ENCODE peak calls at places on chromosomes 3 and 15, in seven cellular contexts. P is PC-3, Z is MM.1S, S is hepatocyte, V is GM23338, O is HCT116, X is SK-N-SH. G is an unnamed sample.

GRCh38 chr3:64687781-64688515 is at the start of gene ADAMTS9:
- DNase-seq in P (no peak), Z (no peak), S (peak; percentile 89), V (peak; percentile 78), O (no peak), X (peak; percentile 90), G (peak; percentile 84)

GRCh38 chr3:160084998-160085397 is 96.4 kb downstream of the IL12A start:
- DNase-seq in P (peak; percentile 80), Z (no peak), S (no peak), V (no peak), O (no peak), X (no peak), G (no peak)

GRCh38 chr15:99137877-99138276 is 33.0 kb downstream of the SYNM start:
- DNase-seq in P (no peak), Z (no peak), S (no peak), V (no peak), O (no peak), X (no peak), G (no peak)

GRCh38 chr3:77939726-77940125 is 899.8 kb downstream of the ROBO2 start:
- DNase-seq in P (peak; percentile 49), Z (no peak), S (no peak), V (no peak), O (no peak), X (no peak), G (no peak)

GRCh38 chr15:67882487-67883227 is 42.8 kb upstream of the RNU6-1 start:
- DNase-seq in P (no peak), Z (no peak), S (no peak), V (no peak), O (no peak), X (no peak), G (no peak)

GRCh38 chr3:2961576-2961975 is 148.6 kb downstream of the IL5RA start:
- DNase-seq in P (no peak), Z (no peak), S (no peak), V (no peak), O (no peak), X (no peak), G (no peak)

GRCh38 chr3:42347928-42348327 is 62.5 kb downstream of the LYZL4 start:
- DNase-seq in P (no peak), Z (no peak), S (no peak), V (no peak), O (no peak), X (no peak), G (no peak)

GRCh38 chr3:151402349-151402748 is 17.8 kb upstream of the P2RY12 start:
- DNase-seq in P (no peak), Z (no peak), S (no peak), V (no peak), O (no peak), X (no peak), G (no peak)

GRCh38 chr3:197846491-197846890 is 55.4 kb downstream of the LRCH3 start:
- DNase-seq in P (no peak), Z (no peak), S (no peak), V (no peak), O (no peak), X (no peak), G (no peak)

GRCh38 chr3:27511724-27512422 is 27.7 kb upstream of the SLC4A7 start:
- DNase-seq in P (no peak), Z (no peak), S (no peak), V (no peak), O (no peak), X (no peak), G (no peak)
- H3K4me2 ChIP-seq in P (no peak overlapping the region), Z (no peak overlapping the region), S (no peak overlapping the region), V (no peak overlapping the region), O (no peak overlapping the region), X (no peak overlapping the region), G (no peak overlapping the region)

DNA sequence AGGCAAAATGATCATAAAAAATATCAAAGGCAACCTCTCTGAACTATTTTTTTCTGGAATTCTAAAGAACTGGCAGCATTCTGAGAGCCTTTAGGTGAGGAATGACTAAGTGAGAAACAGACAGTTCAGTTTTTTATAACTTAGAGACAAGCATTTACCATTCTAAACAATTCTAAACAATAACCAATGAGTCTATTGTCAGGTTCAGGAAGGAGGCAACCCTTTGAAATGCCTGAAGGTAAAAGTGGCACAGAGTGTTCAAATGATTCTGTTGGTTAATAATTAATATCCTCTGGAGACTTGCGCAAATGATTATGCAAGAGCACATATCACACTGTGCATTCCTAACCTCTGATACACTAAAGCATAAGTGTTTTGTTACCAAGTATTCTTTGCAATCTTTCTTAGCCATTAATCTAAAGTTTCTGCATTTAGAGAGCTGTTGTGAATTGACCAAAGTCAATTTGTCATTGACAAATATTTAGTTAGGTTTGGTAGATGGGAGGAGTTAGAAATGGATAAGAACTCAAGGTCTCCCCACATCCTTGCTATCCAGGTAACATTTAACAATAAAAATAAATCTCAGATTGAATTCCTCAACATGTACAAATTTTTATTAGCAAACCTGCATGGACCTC is 9.2 kb upstream of the TGFBR2 start:
- DNase-seq in P (peak; percentile 98), Z (no peak), S (peak; percentile 71), V (no peak), O (peak; percentile 94), X (no peak), G (peak; percentile 82)
- TF ChIP-seq EZH2phosphoT487 in P (no peak), Z (no peak), S (no peak), V (no peak), O (no peak), X (no peak), G (no peak)

GRCh38 chr3:107913671-107914070 is 177.2 kb downstream of the CD47 start:
- DNase-seq in P (peak; percentile 40), Z (no peak), S (no peak), V (no peak), O (no peak), X (no peak), G (peak; percentile 71)

GRCh38 chr3:107911337-107912000 is 179.4 kb downstream of the CD47 start:
- DNase-seq in P (peak; percentile 59), Z (peak; percentile 18), S (no peak), V (no peak), O (no peak), X (no peak), G (no peak)

GRCh38 chr3:107916166-107916565 is 174.7 kb downstream of the CD47 start:
- DNase-seq in P (no peak), Z (no peak), S (no peak), V (no peak), O (no peak), X (no peak), G (no peak)

GRCh38 chr3:107910713-107911259 is 180.0 kb downstream of the CD47 start:
- DNase-seq in P (no peak), Z (peak; percentile 92), S (no peak), V (no peak), O (no peak), X (no peak), G (no peak)
- H3K4me2 ChIP-seq in P (no peak overlapping the region), Z (peak overlapping the region; percentile 53), S (no peak overlapping the region), V (no peak overlapping the region), O (no peak overlapping the region), X (no peak overlapping the region), G (no peak overlapping the region)

DNA sequence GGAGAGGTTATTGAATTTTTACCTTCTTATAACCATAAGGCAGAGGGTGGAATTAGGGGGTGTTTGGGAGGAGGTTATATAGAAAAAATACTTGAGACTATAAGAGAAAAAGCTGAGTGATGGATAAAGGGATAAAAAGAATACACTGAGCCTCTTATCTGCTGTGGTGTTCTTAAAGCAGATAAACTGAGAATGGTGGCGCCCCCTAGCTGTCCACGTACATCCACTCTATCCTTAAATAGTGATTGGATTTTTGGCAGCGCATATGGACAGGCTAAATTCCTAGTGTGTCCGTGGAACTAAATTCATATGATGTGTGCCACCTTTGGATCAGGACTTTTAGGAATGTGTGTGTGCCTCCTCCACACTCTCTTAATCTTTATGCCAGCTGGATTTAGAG is 121.1 kb downstream of the OXSM start:
- DNase-seq in P (peak; percentile 44), Z (peak; percentile 24), S (peak; percentile 24), V (peak; percentile 89), O (peak; percentile 39), X (no peak), G (peak; percentile 40)
- TF ChIP-seq EZH2phosphoT487 in P (no peak), Z (no peak), S (no peak), V (no peak), O (no peak), X (no peak), G (no peak)

GRCh38 chr3:4306860-4307259 is 3.7 kb downstream of the SETMAR start:
- DNase-seq in P (no peak), Z (no peak), S (no peak), V (no peak), O (no peak), X (no peak), G (peak; percentile 30)

GRCh38 chr3:4306091-4306490 is 2.9 kb downstream of the SETMAR start:
- DNase-seq in P (no peak), Z (no peak), S (no peak), V (no peak), O (no peak), X (no peak), G (peak; percentile 23)

GRCh38 chr3:4310971-4311370 is 7.8 kb downstream of the SETMAR start:
- DNase-seq in P (no peak), Z (no peak), S (no peak), V (no peak), O (no peak), X (no peak), G (no peak)

GRCh38 chr3:4311496-4311895 is 8.3 kb downstream of the SETMAR start:
- DNase-seq in P (no peak), Z (no peak), S (no peak), V (no peak), O (no peak), X (no peak), G (no peak)

DNA sequence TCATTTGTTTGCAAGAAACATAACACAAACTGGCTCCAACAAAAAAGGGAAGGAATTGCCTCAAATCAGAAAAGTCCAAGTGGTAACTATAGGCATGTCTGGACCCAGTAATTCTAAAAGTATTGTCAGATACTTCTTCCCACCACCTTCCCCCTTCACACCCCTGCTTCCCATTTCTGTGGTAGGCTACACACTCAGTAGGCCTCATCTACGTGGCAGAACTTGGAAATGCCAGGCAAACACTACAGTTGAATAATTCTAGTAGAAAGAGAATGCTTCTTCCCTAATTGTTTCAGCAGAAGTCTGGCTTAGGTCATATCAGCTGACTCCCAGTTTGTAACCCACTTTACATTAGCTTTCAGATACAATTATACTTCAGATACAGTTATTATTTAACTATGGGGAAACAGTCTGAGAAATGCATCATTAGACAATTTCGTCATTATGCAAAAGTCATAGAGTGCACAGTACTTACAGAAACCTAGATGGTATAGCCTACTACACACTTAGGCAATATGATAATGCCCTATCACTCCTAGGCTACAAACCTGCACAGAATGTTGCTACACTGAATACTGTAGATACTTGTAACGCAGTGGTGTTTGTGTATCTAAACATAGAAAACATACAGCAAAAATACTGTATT is 6.4 kb downstream of the SETMAR start:
- DNase-seq in P (no peak), Z (no peak), S (no peak), V (no peak), O (no peak), X (no peak), G (no peak)
- H3K4me2 ChIP-seq in P (no peak overlapping the region), Z (no peak overlapping the region), S (no peak overlapping the region), V (peak overlapping the region; percentile 61), O (no peak overlapping the region), X (no peak overlapping the region), G (no peak overlapping the region)

GRCh38 chr3:156135921-156136655 is 15.7 kb downstream of the KCNAB1 start:
- DNase-seq in P (no peak), Z (no peak), S (no peak), V (peak; percentile 41), O (no peak), X (no peak), G (no peak)
- TF ChIP-seq EZH2phosphoT487 in P (no peak), Z (no peak), S (no peak), V (no peak), O (no peak), X (no peak), G (no peak)

G was measured in GM23248.